ENCODE peak calls at places on chromosomes 2 and 18, in seven cellular contexts. One of them, this sample, is unnamed. For H3K9me3, the result is how much of the 10 kb centered on the place peaks cover.

GRCh38 chr2:145460151-145460550 is 940.2 kb upstream of the ZEB2 start:
- DNase-seq in gastrocnemius medialis: no peak
- DNase-seq in mucosa of descending colon: no peak
- DNase-seq in A549: no peak
- DNase-seq in endothelial cell of umbilical vein: no peak
- DNase-seq in NT2/D1: no peak
- DNase-seq in thoracic aorta: no peak
- DNase-seq in this sample: no peak

GRCh38 chr18:7668392-7668791 is 101.3 kb downstream of the PTPRM start:
- DNase-seq in NT2/D1: no peak
- DNase-seq in endothelial cell of umbilical vein: no peak
- DNase-seq in gastrocnemius medialis: no peak
- DNase-seq in A549: no peak
- DNase-seq in mucosa of descending colon: no peak
- DNase-seq in thoracic aorta: no peak
- DNase-seq in this sample: no peak

GRCh38 chr18:58024139-58024538 is 19.9 kb upstream of the NEDD4L start:
- DNase-seq in NT2/D1: no peak
- DNase-seq in gastrocnemius medialis: no peak
- DNase-seq in mucosa of descending colon: peak
- DNase-seq in A549: no peak
- DNase-seq in endothelial cell of umbilical vein: no peak
- DNase-seq in thoracic aorta: no peak
- DNase-seq in this sample: no peak

GRCh38 chr2:128374001-128374710 is 55.5 kb upstream of the HS6ST1 start:
- DNase-seq in NT2/D1: no peak
- DNase-seq in mucosa of descending colon: peak
- DNase-seq in endothelial cell of umbilical vein: no peak
- DNase-seq in thoracic aorta: no peak
- DNase-seq in gastrocnemius medialis: no peak
- DNase-seq in A549: no peak
- DNase-seq in this sample: no peak

GRCh38 chr2:126795661-126796060 is 103.0 kb upstream of the TEX51 start:
- DNase-seq in thoracic aorta: no peak
- DNase-seq in A549: no peak
- DNase-seq in gastrocnemius medialis: no peak
- DNase-seq in mucosa of descending colon: no peak
- DNase-seq in endothelial cell of umbilical vein: no peak
- DNase-seq in NT2/D1: no peak
- DNase-seq in this sample: no peak

GRCh38 chr2:227147023-227147422 is 17.0 kb downstream of the COL4A4 start:
- DNase-seq in mucosa of descending colon: no peak
- DNase-seq in thoracic aorta: no peak
- DNase-seq in endothelial cell of umbilical vein: no peak
- DNase-seq in gastrocnemius medialis: no peak
- DNase-seq in A549: no peak
- DNase-seq in NT2/D1: no peak
- DNase-seq in this sample: no peak

GRCh38 chr2:112189001-112189556 is 50.9 kb downstream of the FBLN7 start:
- DNase-seq in A549: no peak
- DNase-seq in thoracic aorta: no peak
- DNase-seq in NT2/D1: no peak
- DNase-seq in mucosa of descending colon: no peak
- DNase-seq in endothelial cell of umbilical vein: no peak
- DNase-seq in gastrocnemius medialis: no peak
- DNase-seq in this sample: no peak

GRCh38 chr2:235416816-235417499 is 76.9 kb upstream of the AGAP1 start:
- DNase-seq in thoracic aorta: no peak
- DNase-seq in mucosa of descending colon: no peak
- DNase-seq in NT2/D1: no peak
- DNase-seq in endothelial cell of umbilical vein: no peak
- DNase-seq in A549: peak
- DNase-seq in gastrocnemius medialis: no peak
- DNase-seq in this sample: no peak

GRCh38 chr18:77164762-77165485 is 32.3 kb upstream of the MBP start:
- DNase-seq in thoracic aorta: no peak
- DNase-seq in gastrocnemius medialis: no peak
- DNase-seq in A549: no peak
- DNase-seq in endothelial cell of umbilical vein: no peak
- DNase-seq in mucosa of descending colon: no peak
- DNase-seq in NT2/D1: no peak
- DNase-seq in this sample: no peak

GRCh38 chr18:54530285-54530684 is 60.8 kb upstream of the DYNAP start:
- DNase-seq in mucosa of descending colon: no peak
- DNase-seq in A549: no peak
- DNase-seq in thoracic aorta: no peak
- DNase-seq in gastrocnemius medialis: no peak
- DNase-seq in endothelial cell of umbilical vein: no peak
- DNase-seq in NT2/D1: no peak
- DNase-seq in this sample: no peak

GRCh38 chr18:13416208-13416607 is 197.6 kb downstream of the LDLRAD4 start:
- DNase-seq in NT2/D1: no peak
- DNase-seq in mucosa of descending colon: no peak
- DNase-seq in endothelial cell of umbilical vein: peak
- DNase-seq in A549: no peak
- DNase-seq in gastrocnemius medialis: no peak
- DNase-seq in thoracic aorta: no peak
- DNase-seq in this sample: no peak

GRCh38 chr2:128749206-128749605 is 430.5 kb upstream of the HS6ST1 start:
- DNase-seq in gastrocnemius medialis: no peak
- DNase-seq in NT2/D1: no peak
- DNase-seq in A549: no peak
- DNase-seq in endothelial cell of umbilical vein: no peak
- DNase-seq in mucosa of descending colon: no peak
- DNase-seq in thoracic aorta: no peak
- DNase-seq in this sample: no peak

GRCh38 chr2:174750923-174751441 is 13.3 kb downstream of the CHRNA1 start:
- DNase-seq in A549: no peak
- DNase-seq in gastrocnemius medialis: no peak
- DNase-seq in thoracic aorta: no peak
- DNase-seq in endothelial cell of umbilical vein: no peak
- DNase-seq in mucosa of descending colon: no peak
- DNase-seq in NT2/D1: no peak
- DNase-seq in this sample: peak

GRCh38 chr18:27954226-27954625 is 222.7 kb downstream of the CDH2 start:
- DNase-seq in thoracic aorta: no peak
- DNase-seq in endothelial cell of umbilical vein: no peak
- DNase-seq in gastrocnemius medialis: no peak
- DNase-seq in NT2/D1: no peak
- DNase-seq in mucosa of descending colon: no peak
- DNase-seq in A549: no peak
- DNase-seq in this sample: no peak

GRCh38 chr2:220076734-220077133 is 449.3 kb downstream of the SLC4A3 start:
- DNase-seq in NT2/D1: no peak
- DNase-seq in endothelial cell of umbilical vein: no peak
- DNase-seq in mucosa of descending colon: no peak
- DNase-seq in A549: no peak
- DNase-seq in gastrocnemius medialis: no peak
- DNase-seq in thoracic aorta: peak
- DNase-seq in this sample: no peak

GRCh38 chr2:56009758-56010534 is 86.4 kb upstream of the EFEMP1 start:
- DNase-seq in A549: peak
- DNase-seq in endothelial cell of umbilical vein: peak
- DNase-seq in gastrocnemius medialis: no peak
- DNase-seq in NT2/D1: no peak
- DNase-seq in mucosa of descending colon: no peak
- DNase-seq in thoracic aorta: no peak
- DNase-seq in this sample: no peak

GRCh38 chr2:159890945-159891588 is 93.1 kb upstream of the CD302 start:
- DNase-seq in thoracic aorta: no peak
- DNase-seq in NT2/D1: no peak
- DNase-seq in mucosa of descending colon: no peak
- DNase-seq in gastrocnemius medialis: no peak
- DNase-seq in endothelial cell of umbilical vein: no peak
- DNase-seq in A549: no peak
- DNase-seq in this sample: no peak

GRCh38 chr2:95349568-95350319 is 52.6 kb downstream of the KCNIP3 start:
- DNase-seq in endothelial cell of umbilical vein: no peak
- DNase-seq in A549: no peak
- DNase-seq in thoracic aorta: no peak
- DNase-seq in NT2/D1: no peak
- DNase-seq in mucosa of descending colon: no peak
- DNase-seq in gastrocnemius medialis: no peak
- DNase-seq in this sample: no peak

GRCh38 chr2:201298462-201298861 is 38.1 kb downstream of the CASP8 start:
- DNase-seq in gastrocnemius medialis: no peak
- DNase-seq in NT2/D1: no peak
- DNase-seq in endothelial cell of umbilical vein: no peak
- DNase-seq in A549: no peak
- DNase-seq in mucosa of descending colon: no peak
- DNase-seq in thoracic aorta: no peak
- DNase-seq in this sample: no peak

GRCh38 chr18:37484893-37485834 is 80.4 kb downstream of the CELF4 start:
- DNase-seq in mucosa of descending colon: peak
- DNase-seq in NT2/D1: peak
- DNase-seq in A549: peak
- DNase-seq in thoracic aorta: no peak
- DNase-seq in gastrocnemius medialis: no peak
- DNase-seq in endothelial cell of umbilical vein: no peak
- DNase-seq in this sample: no peak

GRCh38 chr2:15674637-15675455 is 83.2 kb downstream of the DDX1 start:
- DNase-seq in NT2/D1: no peak
- DNase-seq in A549: peak
- DNase-seq in mucosa of descending colon: no peak
- DNase-seq in gastrocnemius medialis: no peak
- DNase-seq in thoracic aorta: no peak
- DNase-seq in endothelial cell of umbilical vein: no peak
- DNase-seq in this sample: no peak

GRCh38 chr18:8910186-8910585 is 192.3 kb upstream of the NDUFV2 start:
- DNase-seq in A549: no peak
- DNase-seq in thoracic aorta: no peak
- DNase-seq in endothelial cell of umbilical vein: no peak
- DNase-seq in mucosa of descending colon: no peak
- DNase-seq in NT2/D1: no peak
- DNase-seq in gastrocnemius medialis: no peak
- DNase-seq in this sample: no peak
- H3K9me3 ChIP-seq in A549: under half
- H3K9me3 ChIP-seq in thoracic aorta: under half
- H3K9me3 ChIP-seq in endothelial cell of umbilical vein: under half
- H3K9me3 ChIP-seq in mucosa of descending colon: under half
- H3K9me3 ChIP-seq in NT2/D1: under half
- H3K9me3 ChIP-seq in gastrocnemius medialis: under half
- H3K9me3 ChIP-seq in this sample: under half

GRCh38 chr2:105278654-105279053 is 37.1 kb downstream of the GPR45 start:
- DNase-seq in gastrocnemius medialis: no peak
- DNase-seq in endothelial cell of umbilical vein: no peak
- DNase-seq in NT2/D1: no peak
- DNase-seq in mucosa of descending colon: no peak
- DNase-seq in thoracic aorta: no peak
- DNase-seq in A549: peak
- DNase-seq in this sample: no peak

GRCh38 chr2:105287692-105288091 is 41.8 kb downstream of the TGFBRAP1 start:
- DNase-seq in A549: peak
- DNase-seq in NT2/D1: peak
- DNase-seq in thoracic aorta: no peak
- DNase-seq in endothelial cell of umbilical vein: peak
- DNase-seq in mucosa of descending colon: peak
- DNase-seq in gastrocnemius medialis: no peak
- DNase-seq in this sample: no peak

GRCh38 chr2:105288133-105288532 is 41.4 kb downstream of the TGFBRAP1 start:
- DNase-seq in A549: no peak
- DNase-seq in endothelial cell of umbilical vein: no peak
- DNase-seq in NT2/D1: no peak
- DNase-seq in mucosa of descending colon: no peak
- DNase-seq in thoracic aorta: no peak
- DNase-seq in gastrocnemius medialis: no peak
- DNase-seq in this sample: no peak

GRCh38 chr2:105280281-105280680 is 38.7 kb downstream of the GPR45 start:
- DNase-seq in A549: no peak
- DNase-seq in NT2/D1: no peak
- DNase-seq in gastrocnemius medialis: no peak
- DNase-seq in mucosa of descending colon: no peak
- DNase-seq in thoracic aorta: no peak
- DNase-seq in endothelial cell of umbilical vein: no peak
- DNase-seq in this sample: no peak

DNA sequence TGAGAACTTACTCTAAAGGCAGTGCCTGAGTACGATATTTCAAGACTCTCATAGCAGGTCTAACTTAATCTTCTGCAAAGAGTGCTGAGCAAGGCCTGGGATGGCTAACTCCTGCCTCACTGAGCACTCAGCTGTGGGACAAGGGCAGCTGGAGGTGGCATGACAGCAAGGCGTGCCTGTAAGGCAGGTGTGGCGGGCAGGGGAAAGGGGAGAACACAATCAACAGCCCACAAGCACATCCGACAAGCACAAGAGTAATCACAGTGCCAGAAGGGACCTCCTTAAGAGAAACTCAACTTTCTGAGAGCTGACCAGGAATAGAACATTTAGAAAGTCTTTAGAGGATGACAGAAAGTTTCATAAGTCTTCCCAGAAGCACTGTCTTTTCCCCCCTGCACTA is 42.0 kb downstream of the GPR45 start:
- DNase-seq in gastrocnemius medialis: no peak
- DNase-seq in mucosa of descending colon: no peak
- DNase-seq in endothelial cell of umbilical vein: no peak
- DNase-seq in NT2/D1: no peak
- DNase-seq in A549: no peak
- DNase-seq in thoracic aorta: no peak
- DNase-seq in this sample: no peak
- H3K9me3 ChIP-seq in gastrocnemius medialis: under half
- H3K9me3 ChIP-seq in mucosa of descending colon: under half
- H3K9me3 ChIP-seq in endothelial cell of umbilical vein: under half
- H3K9me3 ChIP-seq in NT2/D1: under half
- H3K9me3 ChIP-seq in A549: under half
- H3K9me3 ChIP-seq in thoracic aorta: under half
- H3K9me3 ChIP-seq in this sample: under half

DNA sequence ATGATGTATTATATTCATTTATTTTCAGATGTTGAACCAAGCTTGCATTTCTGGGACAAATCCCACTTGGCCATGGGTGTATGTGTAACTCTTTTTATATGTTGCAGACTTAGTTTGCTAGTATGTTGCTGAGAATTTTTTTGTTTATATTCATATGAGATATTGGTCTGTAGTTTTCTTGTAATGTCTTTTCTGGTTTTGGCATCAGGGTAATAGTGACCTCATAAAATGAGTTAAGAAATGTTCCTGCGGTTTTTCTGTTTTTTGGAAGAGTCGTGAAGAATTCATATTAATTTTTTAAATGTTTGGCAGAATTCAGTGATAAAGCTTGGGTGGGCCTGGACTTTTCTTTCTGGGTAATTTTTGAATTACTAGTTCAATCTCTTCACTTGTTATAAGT is 88.7 kb downstream of the ASB1 start:
- DNase-seq in mucosa of descending colon: no peak
- DNase-seq in NT2/D1: no peak
- DNase-seq in A549: no peak
- DNase-seq in thoracic aorta: no peak
- DNase-seq in gastrocnemius medialis: no peak
- DNase-seq in endothelial cell of umbilical vein: no peak
- DNase-seq in this sample: no peak
- H3K9me3 ChIP-seq in mucosa of descending colon: under half
- H3K9me3 ChIP-seq in NT2/D1: under half
- H3K9me3 ChIP-seq in A549: under half
- H3K9me3 ChIP-seq in thoracic aorta: under half
- H3K9me3 ChIP-seq in gastrocnemius medialis: under half
- H3K9me3 ChIP-seq in endothelial cell of umbilical vein: under half
- H3K9me3 ChIP-seq in this sample: under half

DNA sequence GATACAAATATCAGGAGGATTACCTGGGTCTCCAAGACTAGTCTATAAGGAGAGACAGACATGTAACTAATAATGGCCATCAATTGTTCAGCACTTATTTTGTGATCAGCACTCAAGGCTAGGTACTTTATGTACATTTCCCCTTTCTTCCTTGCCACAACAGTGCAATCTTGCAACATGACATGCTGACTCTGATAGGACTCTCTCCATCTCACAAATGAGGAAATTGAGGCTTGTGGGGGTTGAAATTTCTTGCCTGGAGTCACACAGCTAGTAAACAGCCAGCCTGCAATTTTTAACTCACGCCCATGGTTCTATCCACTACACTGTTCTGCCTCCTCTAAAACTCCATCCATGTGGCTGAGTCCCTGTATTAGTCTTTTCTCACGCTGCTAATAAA is 302.2 kb downstream of the PLCL1 start:
- DNase-seq in A549: no peak
- DNase-seq in gastrocnemius medialis: no peak
- DNase-seq in mucosa of descending colon: peak
- DNase-seq in NT2/D1: no peak
- DNase-seq in endothelial cell of umbilical vein: no peak
- DNase-seq in thoracic aorta: no peak
- DNase-seq in this sample: no peak
- H3K9me3 ChIP-seq in A549: under half
- H3K9me3 ChIP-seq in gastrocnemius medialis: under half
- H3K9me3 ChIP-seq in mucosa of descending colon: under half
- H3K9me3 ChIP-seq in NT2/D1: under half
- H3K9me3 ChIP-seq in endothelial cell of umbilical vein: under half
- H3K9me3 ChIP-seq in thoracic aorta: under half
- H3K9me3 ChIP-seq in this sample: under half